ENCODE peak calls at places on chromosomes 13 and 19, in nine cellular contexts. One of them, this sample, is unnamed.

GRCh38 chr13:49563513-49563912 is 21.8 kb downstream of the RCBTB1 start:
- DNase-seq in HFF-Myc: no peak
- DNase-seq in tibial nerve: no peak
- DNase-seq in astrocyte of the spinal cord: no peak
- DNase-seq in heart right ventricle: no peak
- DNase-seq in fibroblast of pulmonary artery: peak; percentile 51
- DNase-seq in neural progenitor cell: no peak
- DNase-seq in right lobe of liver: no peak
- DNase-seq in bronchial epithelial cell: peak; percentile 52
- DNase-seq in this sample: no peak

GRCh38 chr19:17873661-17874422 is 2.1 kb downstream of the SLC5A5 start:
- DNase-seq in bronchial epithelial cell: peak; percentile 27
- DNase-seq in astrocyte of the spinal cord: no peak
- DNase-seq in neural progenitor cell: peak; percentile 94
- DNase-seq in fibroblast of pulmonary artery: no peak
- DNase-seq in right lobe of liver: no peak
- DNase-seq in tibial nerve: no peak
- DNase-seq in heart right ventricle: no peak
- DNase-seq in HFF-Myc: no peak
- DNase-seq in this sample: no peak

GRCh38 chr19:49615861-49616260 is 24.1 kb downstream of the RRAS start:
- DNase-seq in right lobe of liver: no peak
- DNase-seq in neural progenitor cell: no peak
- DNase-seq in tibial nerve: no peak
- DNase-seq in bronchial epithelial cell: no peak
- DNase-seq in heart right ventricle: no peak
- DNase-seq in HFF-Myc: no peak
- DNase-seq in fibroblast of pulmonary artery: no peak
- DNase-seq in astrocyte of the spinal cord: no peak
- DNase-seq in this sample: no peak

GRCh38 chr13:113746671-113747070 is 12.4 kb upstream of the TMEM255B start:
- DNase-seq in fibroblast of pulmonary artery: no peak
- DNase-seq in heart right ventricle: no peak
- DNase-seq in right lobe of liver: no peak
- DNase-seq in HFF-Myc: no peak
- DNase-seq in astrocyte of the spinal cord: no peak
- DNase-seq in bronchial epithelial cell: no peak
- DNase-seq in tibial nerve: no peak
- DNase-seq in neural progenitor cell: no peak
- DNase-seq in this sample: no peak

GRCh38 chr13:85519363-85519762 is 279.9 kb downstream of the SLITRK6 start:
- DNase-seq in astrocyte of the spinal cord: no peak
- DNase-seq in neural progenitor cell: no peak
- DNase-seq in tibial nerve: no peak
- DNase-seq in bronchial epithelial cell: no peak
- DNase-seq in right lobe of liver: no peak
- DNase-seq in heart right ventricle: no peak
- DNase-seq in HFF-Myc: no peak
- DNase-seq in fibroblast of pulmonary artery: no peak
- DNase-seq in this sample: no peak

GRCh38 chr13:99926014-99926731 is 45.4 kb downstream of the ZIC5 start:
- DNase-seq in heart right ventricle: no peak
- DNase-seq in tibial nerve: no peak
- DNase-seq in fibroblast of pulmonary artery: peak; percentile 3
- DNase-seq in astrocyte of the spinal cord: peak; percentile 37
- DNase-seq in neural progenitor cell: no peak
- DNase-seq in HFF-Myc: no peak
- DNase-seq in right lobe of liver: no peak
- DNase-seq in bronchial epithelial cell: peak; percentile 62
- DNase-seq in this sample: no peak

GRCh38 chr19:29665826-29666633 is 769 bp downstream of the PLEKHF1 start:
- DNase-seq in astrocyte of the spinal cord: no peak
- DNase-seq in neural progenitor cell: peak; percentile 62
- DNase-seq in tibial nerve: no peak
- DNase-seq in HFF-Myc: no peak
- DNase-seq in bronchial epithelial cell: no peak
- DNase-seq in right lobe of liver: peak; percentile 67
- DNase-seq in fibroblast of pulmonary artery: peak; percentile 70
- DNase-seq in heart right ventricle: peak; percentile 58
- DNase-seq in this sample: no peak

GRCh38 chr13:38543561-38543960 is 143.3 kb upstream of the FREM2 start:
- DNase-seq in fibroblast of pulmonary artery: no peak
- DNase-seq in astrocyte of the spinal cord: peak; percentile 24
- DNase-seq in neural progenitor cell: no peak
- DNase-seq in HFF-Myc: no peak
- DNase-seq in tibial nerve: no peak
- DNase-seq in heart right ventricle: no peak
- DNase-seq in bronchial epithelial cell: peak; percentile 31
- DNase-seq in right lobe of liver: no peak
- DNase-seq in this sample: no peak

GRCh38 chr13:83499286-83499685 is 383.0 kb downstream of the SLITRK1 start:
- DNase-seq in heart right ventricle: no peak
- DNase-seq in bronchial epithelial cell: peak; percentile 1
- DNase-seq in HFF-Myc: no peak
- DNase-seq in astrocyte of the spinal cord: peak; percentile 55
- DNase-seq in neural progenitor cell: no peak
- DNase-seq in right lobe of liver: no peak
- DNase-seq in tibial nerve: no peak
- DNase-seq in fibroblast of pulmonary artery: no peak
- DNase-seq in this sample: no peak

GRCh38 chr19:1082928-1083816 is 12.0 kb downstream of the POLR2E start:
- DNase-seq in right lobe of liver: no peak
- DNase-seq in fibroblast of pulmonary artery: no peak
- DNase-seq in heart right ventricle: no peak
- DNase-seq in HFF-Myc: no peak
- DNase-seq in bronchial epithelial cell: no peak
- DNase-seq in neural progenitor cell: no peak
- DNase-seq in tibial nerve: no peak
- DNase-seq in astrocyte of the spinal cord: no peak
- DNase-seq in this sample: peak; percentile 49

GRCh38 chr19:53942001-53942786 is 20.5 kb upstream of the CACNG8 start:
- DNase-seq in bronchial epithelial cell: no peak
- DNase-seq in fibroblast of pulmonary artery: peak; percentile 40
- DNase-seq in neural progenitor cell: peak; percentile 96
- DNase-seq in HFF-Myc: no peak
- DNase-seq in tibial nerve: no peak
- DNase-seq in right lobe of liver: no peak
- DNase-seq in heart right ventricle: no peak
- DNase-seq in astrocyte of the spinal cord: no peak
- DNase-seq in this sample: no peak

GRCh38 chr19:42175952-42176648 is 41.4 kb downstream of the DEDD2 start:
- DNase-seq in right lobe of liver: no peak
- DNase-seq in astrocyte of the spinal cord: peak; percentile 23
- DNase-seq in heart right ventricle: no peak
- DNase-seq in fibroblast of pulmonary artery: peak; percentile 23
- DNase-seq in HFF-Myc: no peak
- DNase-seq in neural progenitor cell: peak; percentile 65
- DNase-seq in tibial nerve: no peak
- DNase-seq in bronchial epithelial cell: no peak
- DNase-seq in this sample: no peak

GRCh38 chr13:27151798-27152599 is 19.6 kb downstream of the USP12 start:
- DNase-seq in HFF-Myc: no peak
- DNase-seq in neural progenitor cell: no peak
- DNase-seq in fibroblast of pulmonary artery: no peak
- DNase-seq in bronchial epithelial cell: peak; percentile 72
- DNase-seq in tibial nerve: no peak
- DNase-seq in astrocyte of the spinal cord: no peak
- DNase-seq in right lobe of liver: no peak
- DNase-seq in heart right ventricle: no peak
- DNase-seq in this sample: no peak

GRCh38 chr19:7101498-7102253 is 32.2 kb downstream of the ZNF557 start:
- DNase-seq in astrocyte of the spinal cord: no peak
- DNase-seq in tibial nerve: no peak
- DNase-seq in right lobe of liver: no peak
- DNase-seq in bronchial epithelial cell: no peak
- DNase-seq in neural progenitor cell: no peak
- DNase-seq in HFF-Myc: no peak
- DNase-seq in heart right ventricle: no peak
- DNase-seq in fibroblast of pulmonary artery: no peak
- DNase-seq in this sample: no peak

GRCh38 chr13:41597348-41598041 is 140.1 kb downstream of the RGCC start:
- DNase-seq in neural progenitor cell: no peak
- DNase-seq in tibial nerve: no peak
- DNase-seq in astrocyte of the spinal cord: peak; percentile 40
- DNase-seq in heart right ventricle: no peak
- DNase-seq in HFF-Myc: no peak
- DNase-seq in fibroblast of pulmonary artery: no peak
- DNase-seq in bronchial epithelial cell: peak; percentile 83
- DNase-seq in right lobe of liver: no peak
- DNase-seq in this sample: no peak

GRCh38 chr13:24007979-24008620 is 110.8 kb upstream of the C1QTNF9B start:
- DNase-seq in heart right ventricle: no peak
- DNase-seq in astrocyte of the spinal cord: no peak
- DNase-seq in right lobe of liver: no peak
- DNase-seq in bronchial epithelial cell: peak; percentile 5
- DNase-seq in tibial nerve: no peak
- DNase-seq in neural progenitor cell: no peak
- DNase-seq in HFF-Myc: no peak
- DNase-seq in fibroblast of pulmonary artery: no peak
- DNase-seq in this sample: no peak

DNA sequence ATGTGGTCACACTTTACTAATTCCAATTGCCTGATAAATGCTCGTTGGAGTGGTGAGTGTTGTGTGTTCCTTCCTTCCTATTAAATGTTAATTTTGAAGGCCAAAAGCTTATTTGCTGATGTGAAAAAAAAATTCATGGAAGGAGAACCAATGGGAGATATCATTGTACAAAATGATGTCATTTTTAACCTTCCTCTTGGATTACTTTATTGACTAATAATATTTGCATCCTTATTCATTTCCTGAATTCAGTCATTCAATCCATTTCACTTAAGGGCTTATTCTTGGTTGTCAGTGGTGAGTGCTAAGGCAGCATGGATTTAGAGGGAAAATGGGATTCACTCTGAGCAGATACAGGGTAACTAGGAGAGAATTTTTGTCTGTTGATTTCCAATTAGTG is 216.0 kb upstream of the HTR2A start:
- DNase-seq in HFF-Myc: no peak
- DNase-seq in tibial nerve: no peak
- DNase-seq in bronchial epithelial cell: peak; percentile 58
- DNase-seq in neural progenitor cell: no peak
- DNase-seq in astrocyte of the spinal cord: no peak
- DNase-seq in fibroblast of pulmonary artery: no peak
- DNase-seq in right lobe of liver: no peak
- DNase-seq in heart right ventricle: no peak
- DNase-seq in this sample: no peak
- H3K4me3 ChIP-seq in HFF-Myc: no peak overlapping the region
- H3K4me3 ChIP-seq in tibial nerve: no peak overlapping the region
- H3K4me3 ChIP-seq in bronchial epithelial cell: no peak overlapping the region
- H3K4me3 ChIP-seq in neural progenitor cell: no peak overlapping the region
- H3K4me3 ChIP-seq in astrocyte of the spinal cord: no peak overlapping the region
- H3K4me3 ChIP-seq in fibroblast of pulmonary artery: no peak overlapping the region
- H3K4me3 ChIP-seq in right lobe of liver: no peak overlapping the region
- H3K4me3 ChIP-seq in heart right ventricle: no peak overlapping the region
- H3K4me3 ChIP-seq in this sample: no peak overlapping the region

DNA sequence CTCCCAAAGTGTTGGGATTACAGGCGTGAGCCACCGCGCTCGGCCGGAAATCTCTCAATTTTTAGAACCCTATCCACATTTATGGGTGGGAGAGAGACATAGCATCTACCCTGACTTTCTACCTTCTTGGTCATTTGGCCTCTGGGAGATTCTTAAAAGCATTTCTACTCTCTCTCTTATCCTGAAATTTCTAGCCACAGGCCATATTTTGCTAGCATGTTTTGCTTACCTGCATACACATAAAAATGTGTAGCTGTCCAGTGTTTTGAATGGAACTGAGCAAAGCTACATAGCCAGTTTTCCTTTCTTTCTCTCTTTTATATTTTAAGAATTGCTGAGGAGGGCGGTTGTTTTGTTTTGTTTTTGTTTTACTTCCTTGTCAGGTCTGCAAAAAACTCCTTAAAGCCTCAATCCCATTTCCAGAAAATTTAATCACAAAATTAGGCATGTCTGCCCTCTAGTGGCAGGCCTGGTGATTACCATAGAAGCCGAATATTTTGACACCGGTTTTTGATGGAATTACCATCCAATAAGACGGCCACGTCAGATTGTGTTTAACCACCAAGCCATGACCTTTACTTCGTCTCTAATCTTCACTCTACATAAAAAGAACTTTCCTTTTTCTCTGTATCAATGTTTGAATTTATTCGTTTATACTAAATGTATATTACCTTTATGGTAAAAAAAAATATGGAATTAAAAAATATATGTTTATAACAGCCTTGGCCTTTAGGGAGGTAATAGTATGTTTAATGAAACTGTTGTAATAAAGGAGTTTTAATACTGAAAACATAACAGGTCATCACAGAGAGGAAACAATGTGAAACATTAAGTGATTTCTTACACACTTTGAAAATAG is 34.4 kb upstream of the OXGR1 start:
- DNase-seq in tibial nerve: peak; percentile 60
- DNase-seq in bronchial epithelial cell: peak; percentile 37
- DNase-seq in heart right ventricle: peak; percentile 56
- DNase-seq in HFF-Myc: peak; percentile 14
- DNase-seq in fibroblast of pulmonary artery: peak; percentile 78
- DNase-seq in neural progenitor cell: peak; percentile 45
- DNase-seq in right lobe of liver: peak; percentile 37
- DNase-seq in astrocyte of the spinal cord: peak; percentile 61
- DNase-seq in this sample: no peak
- TF ChIP-seq CTCF in tibial nerve: peak; percentile 81
- TF ChIP-seq CTCF in bronchial epithelial cell: peak; percentile 67
- TF ChIP-seq CTCF in heart right ventricle: peak; percentile 81
- TF ChIP-seq CTCF in HFF-Myc: peak; percentile 77
- TF ChIP-seq CTCF in fibroblast of pulmonary artery: peak; percentile 79
- TF ChIP-seq CTCF in neural progenitor cell: peak; percentile 96
- TF ChIP-seq CTCF in right lobe of liver: peak; percentile 86
- TF ChIP-seq CTCF in astrocyte of the spinal cord: peak; percentile 79
- TF ChIP-seq CTCF in this sample: peak; percentile 94

GRCh38 chr13:75512253-75512652 is 25.4 kb downstream of the COMMD6 start:
- DNase-seq in bronchial epithelial cell: no peak
- DNase-seq in neural progenitor cell: no peak
- DNase-seq in HFF-Myc: no peak
- DNase-seq in tibial nerve: no peak
- DNase-seq in fibroblast of pulmonary artery: no peak
- DNase-seq in right lobe of liver: no peak
- DNase-seq in heart right ventricle: no peak
- DNase-seq in astrocyte of the spinal cord: no peak
- DNase-seq in this sample: no peak
- H3K4me3 ChIP-seq in bronchial epithelial cell: no peak overlapping the region
- H3K4me3 ChIP-seq in neural progenitor cell: no peak overlapping the region
- H3K4me3 ChIP-seq in HFF-Myc: no peak overlapping the region
- H3K4me3 ChIP-seq in tibial nerve: no peak overlapping the region
- H3K4me3 ChIP-seq in fibroblast of pulmonary artery: no peak overlapping the region
- H3K4me3 ChIP-seq in right lobe of liver: no peak overlapping the region
- H3K4me3 ChIP-seq in heart right ventricle: no peak overlapping the region
- H3K4me3 ChIP-seq in astrocyte of the spinal cord: no peak overlapping the region
- H3K4me3 ChIP-seq in this sample: no peak overlapping the region

DNA sequence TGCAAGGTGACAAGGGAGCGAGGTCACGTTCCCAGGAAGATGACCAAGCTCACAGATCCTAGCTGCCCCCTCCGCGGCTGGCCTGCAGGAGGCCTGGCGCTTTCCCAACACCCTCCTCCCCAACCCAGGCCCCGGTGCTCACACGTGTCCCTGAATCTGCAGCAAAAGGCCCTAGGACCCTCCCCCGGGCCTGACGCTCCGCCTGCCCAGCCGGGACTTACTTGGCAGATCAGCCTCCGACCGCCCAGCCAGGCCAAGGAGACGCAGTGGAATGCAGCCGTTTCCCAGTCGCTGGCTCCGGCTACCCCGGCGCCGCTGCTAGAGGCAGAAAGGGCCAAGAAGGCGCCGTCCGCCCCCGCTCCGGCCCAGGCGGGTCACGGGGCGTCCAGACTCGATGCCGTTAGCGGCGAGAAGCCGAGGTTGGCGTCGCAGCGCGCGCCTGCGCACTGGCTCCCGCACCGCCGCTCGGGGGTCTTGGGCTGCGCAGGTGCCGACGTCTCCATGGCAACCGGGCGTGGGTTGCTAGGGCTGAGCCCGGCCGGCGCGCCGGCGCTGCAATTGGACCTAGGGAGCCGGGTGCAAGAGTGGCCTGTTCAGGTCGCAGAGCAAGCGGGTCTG is at the start of gene PNMA8A:
- DNase-seq in neural progenitor cell: peak; percentile 97
- DNase-seq in heart right ventricle: peak; percentile 65
- DNase-seq in bronchial epithelial cell: no peak
- DNase-seq in right lobe of liver: peak; percentile 47
- DNase-seq in astrocyte of the spinal cord: peak; percentile 78
- DNase-seq in tibial nerve: no peak
- DNase-seq in fibroblast of pulmonary artery: peak; percentile 83
- DNase-seq in HFF-Myc: no peak
- DNase-seq in this sample: no peak
- TF ChIP-seq CTCF in neural progenitor cell: no peak
- TF ChIP-seq CTCF in heart right ventricle: no peak
- TF ChIP-seq CTCF in bronchial epithelial cell: peak; percentile 12
- TF ChIP-seq CTCF in right lobe of liver: no peak
- TF ChIP-seq CTCF in astrocyte of the spinal cord: peak; percentile 13
- TF ChIP-seq CTCF in tibial nerve: no peak
- TF ChIP-seq CTCF in fibroblast of pulmonary artery: peak; percentile 5
- TF ChIP-seq CTCF in HFF-Myc: no peak
- TF ChIP-seq CTCF in this sample: no peak